ENCODE peak calls at places on chromosomes 5 and 9, in seven cellular contexts. One of them, this sample, is unnamed.

GRCh38 chr5:116766470-116766947 is 191.9 kb upstream of the SEMA6A start:
- DNase-seq in endothelial cell of umbilical vein: no peak
- DNase-seq in pancreas: no peak
- DNase-seq in spleen: no peak
- DNase-seq in cardiac fibroblast: peak
- DNase-seq in adipocyte: peak
- DNase-seq in fibroblast of the aortic adventitia: peak
- DNase-seq in this sample: peak

GRCh38 chr9:130235558-130236435 is 29.8 kb upstream of the HMCN2 start:
- DNase-seq in adipocyte: peak
- DNase-seq in cardiac fibroblast: peak
- DNase-seq in fibroblast of the aortic adventitia: peak
- DNase-seq in pancreas: peak
- DNase-seq in spleen: peak
- DNase-seq in endothelial cell of umbilical vein: peak
- DNase-seq in this sample: no peak

GRCh38 chr5:78930742-78931141 is 54.4 kb downstream of the ARSB start:
- DNase-seq in fibroblast of the aortic adventitia: peak
- DNase-seq in spleen: no peak
- DNase-seq in endothelial cell of umbilical vein: no peak
- DNase-seq in adipocyte: peak
- DNase-seq in cardiac fibroblast: peak
- DNase-seq in pancreas: no peak
- DNase-seq in this sample: no peak

GRCh38 chr5:140565024-140565779 is 574 bp downstream of the SLC35A4 start:
- DNase-seq in spleen: no peak
- DNase-seq in cardiac fibroblast: no peak
- DNase-seq in fibroblast of the aortic adventitia: no peak
- DNase-seq in endothelial cell of umbilical vein: peak
- DNase-seq in adipocyte: peak
- DNase-seq in pancreas: no peak
- DNase-seq in this sample: no peak

GRCh38 chr5:5005351-5005750 is 134.8 kb upstream of the ADAMTS16 start:
- DNase-seq in adipocyte: no peak
- DNase-seq in cardiac fibroblast: no peak
- DNase-seq in endothelial cell of umbilical vein: no peak
- DNase-seq in spleen: no peak
- DNase-seq in fibroblast of the aortic adventitia: no peak
- DNase-seq in pancreas: no peak
- DNase-seq in this sample: no peak

GRCh38 chr5:56410696-56411095 is 177.6 kb upstream of the ANKRD55 start:
- DNase-seq in fibroblast of the aortic adventitia: no peak
- DNase-seq in pancreas: no peak
- DNase-seq in cardiac fibroblast: no peak
- DNase-seq in endothelial cell of umbilical vein: no peak
- DNase-seq in adipocyte: no peak
- DNase-seq in spleen: no peak
- DNase-seq in this sample: no peak

GRCh38 chr9:70049672-70050271 is 6.1 kb downstream of the MAMDC2 start:
- DNase-seq in spleen: no peak
- DNase-seq in endothelial cell of umbilical vein: no peak
- DNase-seq in pancreas: no peak
- DNase-seq in cardiac fibroblast: peak
- DNase-seq in adipocyte: peak
- DNase-seq in fibroblast of the aortic adventitia: peak
- DNase-seq in this sample: no peak

GRCh38 chr9:116855881-116856662 is 169.0 kb downstream of the TRIM32 start:
- DNase-seq in cardiac fibroblast: no peak
- DNase-seq in adipocyte: no peak
- DNase-seq in pancreas: no peak
- DNase-seq in endothelial cell of umbilical vein: no peak
- DNase-seq in spleen: no peak
- DNase-seq in fibroblast of the aortic adventitia: peak
- DNase-seq in this sample: no peak

GRCh38 chr9:88753691-88754367 is 218.9 kb downstream of the NXNL2 start:
- DNase-seq in adipocyte: no peak
- DNase-seq in spleen: peak
- DNase-seq in fibroblast of the aortic adventitia: no peak
- DNase-seq in endothelial cell of umbilical vein: peak
- DNase-seq in cardiac fibroblast: no peak
- DNase-seq in pancreas: no peak
- DNase-seq in this sample: no peak

GRCh38 chr5:74895906-74896305 is 29.7 kb upstream of the FAM169A start:
- DNase-seq in spleen: no peak
- DNase-seq in fibroblast of the aortic adventitia: peak
- DNase-seq in endothelial cell of umbilical vein: peak
- DNase-seq in cardiac fibroblast: peak
- DNase-seq in adipocyte: peak
- DNase-seq in pancreas: peak
- DNase-seq in this sample: no peak

GRCh38 chr9:103068666-103069207 is 73.6 kb downstream of the CYLC2 start:
- DNase-seq in spleen: no peak
- DNase-seq in endothelial cell of umbilical vein: no peak
- DNase-seq in adipocyte: no peak
- DNase-seq in cardiac fibroblast: no peak
- DNase-seq in pancreas: no peak
- DNase-seq in fibroblast of the aortic adventitia: no peak
- DNase-seq in this sample: no peak

GRCh38 chr9:20331095-20331685 is 291.1 kb downstream of the MLLT3 start:
- DNase-seq in fibroblast of the aortic adventitia: no peak
- DNase-seq in endothelial cell of umbilical vein: no peak
- DNase-seq in pancreas: no peak
- DNase-seq in spleen: no peak
- DNase-seq in adipocyte: no peak
- DNase-seq in cardiac fibroblast: no peak
- DNase-seq in this sample: no peak

GRCh38 chr5:108339220-108339619 is 42.7 kb downstream of the FBXL17 start:
- DNase-seq in adipocyte: no peak
- DNase-seq in fibroblast of the aortic adventitia: peak
- DNase-seq in endothelial cell of umbilical vein: no peak
- DNase-seq in pancreas: no peak
- DNase-seq in cardiac fibroblast: no peak
- DNase-seq in spleen: no peak
- DNase-seq in this sample: no peak

DNA sequence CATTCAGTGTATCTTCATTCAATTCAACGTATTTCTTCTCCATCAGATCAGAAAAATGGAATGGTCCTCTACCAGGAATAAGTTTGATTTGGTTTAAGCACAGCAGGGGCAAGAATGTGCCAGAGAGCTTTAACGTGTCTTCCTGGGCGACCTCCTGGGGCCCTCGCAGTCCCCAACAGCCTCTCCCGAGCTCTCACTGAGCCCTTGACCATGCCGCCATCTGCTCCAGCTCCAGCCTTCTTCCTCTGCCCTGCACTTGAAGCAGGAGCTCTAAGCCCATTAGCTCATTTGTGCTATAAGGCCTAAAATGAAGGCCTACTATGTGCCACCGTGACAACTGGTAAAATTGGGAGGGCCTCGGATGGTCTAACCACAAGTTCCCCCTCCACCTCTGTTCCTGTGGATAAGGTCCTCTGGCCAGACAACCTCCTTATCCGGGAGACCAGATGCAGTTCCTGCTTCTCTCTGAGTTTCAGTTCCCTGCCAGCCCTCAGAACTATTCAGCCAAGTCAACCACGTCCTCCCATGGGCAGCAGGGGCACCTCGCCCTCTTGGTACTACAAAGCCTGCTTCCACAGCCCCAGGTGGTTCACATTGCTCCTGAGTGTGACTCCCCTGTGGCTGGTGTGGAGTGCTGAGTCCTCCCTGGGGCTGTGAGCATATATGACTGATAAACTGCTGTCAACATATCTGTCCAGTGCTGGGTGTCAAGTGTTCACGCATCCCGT is 35.8 kb downstream of the C5orf15 start:
- DNase-seq in adipocyte: no peak
- DNase-seq in cardiac fibroblast: no peak
- DNase-seq in spleen: peak
- DNase-seq in fibroblast of the aortic adventitia: no peak
- DNase-seq in pancreas: no peak
- DNase-seq in endothelial cell of umbilical vein: no peak
- DNase-seq in this sample: no peak
- H3K4me3 ChIP-seq in adipocyte: no peak
- H3K4me3 ChIP-seq in cardiac fibroblast: no peak
- H3K4me3 ChIP-seq in spleen: no peak
- H3K4me3 ChIP-seq in fibroblast of the aortic adventitia: no peak
- H3K4me3 ChIP-seq in pancreas: no peak
- H3K4me3 ChIP-seq in endothelial cell of umbilical vein: no peak
- H3K4me3 ChIP-seq in this sample: no peak

GRCh38 chr9:120579750-120580590 is at the start of gene CDK5RAP2:
- DNase-seq in pancreas: peak
- DNase-seq in spleen: peak
- DNase-seq in fibroblast of the aortic adventitia: peak
- DNase-seq in cardiac fibroblast: peak
- DNase-seq in adipocyte: peak
- DNase-seq in endothelial cell of umbilical vein: peak
- DNase-seq in this sample: peak

GRCh38 chr9:120579139-120579749 is 723 bp downstream of the CDK5RAP2 start:
- DNase-seq in adipocyte: peak
- DNase-seq in cardiac fibroblast: no peak
- DNase-seq in endothelial cell of umbilical vein: peak
- DNase-seq in spleen: no peak
- DNase-seq in pancreas: no peak
- DNase-seq in fibroblast of the aortic adventitia: no peak
- DNase-seq in this sample: no peak

GRCh38 chr9:120587357-120587756 is 7.4 kb upstream of the CDK5RAP2 start:
- DNase-seq in pancreas: no peak
- DNase-seq in fibroblast of the aortic adventitia: no peak
- DNase-seq in adipocyte: no peak
- DNase-seq in endothelial cell of umbilical vein: no peak
- DNase-seq in cardiac fibroblast: no peak
- DNase-seq in spleen: no peak
- DNase-seq in this sample: no peak

GRCh38 chr9:120580591-120580896 is 577 bp upstream of the CDK5RAP2 start:
- DNase-seq in endothelial cell of umbilical vein: no peak
- DNase-seq in fibroblast of the aortic adventitia: no peak
- DNase-seq in cardiac fibroblast: no peak
- DNase-seq in spleen: no peak
- DNase-seq in adipocyte: no peak
- DNase-seq in pancreas: no peak
- DNase-seq in this sample: no peak

DNA sequence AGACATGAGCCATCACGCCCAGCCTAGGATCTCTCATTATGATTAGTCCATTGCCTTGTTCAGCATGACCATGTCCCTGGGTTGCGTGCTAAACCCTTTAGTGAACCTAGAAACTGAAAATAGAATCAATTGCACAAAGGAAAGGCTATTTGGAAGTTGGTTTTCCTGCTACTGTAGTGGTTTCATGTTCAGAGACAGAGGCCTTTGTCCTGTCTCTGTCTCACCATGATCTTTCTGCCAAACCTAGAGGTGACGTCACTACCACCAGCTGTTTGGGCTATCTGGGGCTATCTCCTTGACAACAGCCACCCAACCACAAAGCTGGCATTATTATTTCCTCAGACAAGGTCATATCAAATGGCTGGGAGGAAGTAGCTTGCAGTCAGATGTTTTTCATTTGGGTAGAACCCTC is 4.0 kb upstream of the CDK5RAP2 start:
- DNase-seq in fibroblast of the aortic adventitia: peak
- DNase-seq in spleen: no peak
- DNase-seq in cardiac fibroblast: peak
- DNase-seq in pancreas: no peak
- DNase-seq in adipocyte: peak
- DNase-seq in endothelial cell of umbilical vein: peak
- DNase-seq in this sample: no peak
- H3K4me3 ChIP-seq in fibroblast of the aortic adventitia: no peak
- H3K4me3 ChIP-seq in spleen: no peak
- H3K4me3 ChIP-seq in cardiac fibroblast: no peak
- H3K4me3 ChIP-seq in pancreas: no peak
- H3K4me3 ChIP-seq in adipocyte: no peak
- H3K4me3 ChIP-seq in endothelial cell of umbilical vein: no peak
- H3K4me3 ChIP-seq in this sample: no peak

GRCh38 chr5:161548472-161549094 is 2.1 kb upstream of the GABRB2 start:
- DNase-seq in fibroblast of the aortic adventitia: no peak
- DNase-seq in pancreas: peak
- DNase-seq in adipocyte: no peak
- DNase-seq in spleen: no peak
- DNase-seq in endothelial cell of umbilical vein: no peak
- DNase-seq in cardiac fibroblast: no peak
- DNase-seq in this sample: no peak
- H3K4me3 ChIP-seq in fibroblast of the aortic adventitia: no peak
- H3K4me3 ChIP-seq in pancreas: no peak
- H3K4me3 ChIP-seq in adipocyte: no peak
- H3K4me3 ChIP-seq in spleen: peak
- H3K4me3 ChIP-seq in endothelial cell of umbilical vein: no peak
- H3K4me3 ChIP-seq in cardiac fibroblast: no peak
- H3K4me3 ChIP-seq in this sample: no peak

GRCh38 chr9:35908484-35909125 is 685 bp upstream of the SPAAR start:
- DNase-seq in pancreas: no peak
- DNase-seq in adipocyte: no peak
- DNase-seq in spleen: no peak
- DNase-seq in cardiac fibroblast: no peak
- DNase-seq in endothelial cell of umbilical vein: no peak
- DNase-seq in fibroblast of the aortic adventitia: no peak
- DNase-seq in this sample: no peak

GRCh38 chr9:35905912-35906679 is at the start of gene HRCT1:
- DNase-seq in spleen: peak
- DNase-seq in adipocyte: peak
- DNase-seq in endothelial cell of umbilical vein: peak
- DNase-seq in cardiac fibroblast: peak
- DNase-seq in fibroblast of the aortic adventitia: peak
- DNase-seq in pancreas: peak
- DNase-seq in this sample: no peak

GRCh38 chr9:35906923-35907699 is 1.1 kb downstream of the HRCT1 start:
- DNase-seq in adipocyte: peak
- DNase-seq in spleen: no peak
- DNase-seq in endothelial cell of umbilical vein: peak
- DNase-seq in cardiac fibroblast: peak
- DNase-seq in fibroblast of the aortic adventitia: peak
- DNase-seq in pancreas: no peak
- DNase-seq in this sample: no peak

GRCh38 chr9:35909274-35909673 is at the start of gene SPAAR:
- DNase-seq in adipocyte: no peak
- DNase-seq in cardiac fibroblast: no peak
- DNase-seq in fibroblast of the aortic adventitia: no peak
- DNase-seq in pancreas: no peak
- DNase-seq in spleen: no peak
- DNase-seq in endothelial cell of umbilical vein: peak
- DNase-seq in this sample: no peak

DNA sequence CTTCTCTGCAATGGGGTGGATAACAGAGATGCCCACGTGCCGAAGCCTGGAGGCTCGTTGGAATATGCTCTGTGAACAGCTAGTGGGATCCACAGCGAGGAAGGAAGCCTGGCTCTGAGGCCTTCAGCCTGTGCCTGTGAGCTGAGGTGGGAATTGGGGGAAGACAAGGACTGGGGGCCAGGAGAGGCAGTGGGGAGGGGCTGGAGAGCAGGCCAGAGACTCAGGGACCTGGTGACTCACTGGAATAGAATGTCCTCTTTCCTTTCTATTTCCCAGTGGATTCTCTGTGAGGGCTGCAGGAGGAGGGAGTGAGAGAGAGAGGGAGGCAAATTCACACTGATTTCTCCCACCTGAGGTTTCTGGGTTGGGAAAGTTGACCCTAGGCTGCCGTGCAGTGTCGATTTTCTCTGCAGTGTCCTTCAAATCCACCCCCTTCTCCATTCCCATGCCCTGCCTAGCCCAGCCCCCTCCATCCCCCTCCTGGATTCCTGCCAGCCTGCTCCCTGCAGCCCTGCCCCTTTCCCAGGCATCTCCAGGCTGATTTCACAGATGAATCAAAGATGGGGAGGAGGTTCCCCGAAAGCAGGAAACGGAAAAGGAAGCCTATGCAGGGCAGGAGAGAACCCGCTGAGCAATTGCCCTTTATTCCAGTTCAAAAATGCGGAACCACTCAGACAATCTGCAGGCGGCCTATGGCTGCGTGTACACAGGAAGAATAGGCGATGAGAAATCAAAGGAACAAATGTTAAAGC is 1.4 kb upstream of the SPAAR start:
- DNase-seq in adipocyte: peak
- DNase-seq in cardiac fibroblast: peak
- DNase-seq in pancreas: no peak
- DNase-seq in endothelial cell of umbilical vein: peak
- DNase-seq in spleen: no peak
- DNase-seq in fibroblast of the aortic adventitia: peak
- DNase-seq in this sample: no peak
- H3K4me3 ChIP-seq in adipocyte: peak
- H3K4me3 ChIP-seq in cardiac fibroblast: peak
- H3K4me3 ChIP-seq in pancreas: no peak
- H3K4me3 ChIP-seq in endothelial cell of umbilical vein: peak
- H3K4me3 ChIP-seq in spleen: no peak
- H3K4me3 ChIP-seq in fibroblast of the aortic adventitia: peak
- H3K4me3 ChIP-seq in this sample: no peak